ENCODE peak calls at places on chromosomes 16 and 17, in ten cellular contexts. B is MV-4-11, U is activated T-cell treated with anti-CD3 and anti-CD28 coated beads for 48 hours, D is LoVo, H is GM19239, E is GM06990, Q is H4, T is cerebellar nuclear complex, R is NCI-H748 treated with DMSO at 0.1 percent for 48 hours, P is T-helper 17 cell. V is an unnamed sample.

GRCh38 chr16:26717826-26718225 is 348.9 kb upstream of the C16orf82 start:
- DNase-seq in B (no peak), U (no peak), D (no peak), H (no peak), E (no peak), Q (no peak), T (no peak), R (no peak), P (no peak), V (no peak)

GRCh38 chr17:61405047-61405685 is 5.5 kb downstream of the TBX2 start:
- DNase-seq in B (no peak), U (no peak), D (no peak), H (no peak), E (no peak), Q (no peak), T (no peak), R (no peak), P (no peak), V (no peak)

GRCh38 chr17:61797283-61797682 is 66.0 kb downstream of the BRIP1 start:
- DNase-seq in B (no peak), U (no peak), D (no peak), H (no peak), E (no peak), Q (no peak), T (no peak), R (no peak), P (no peak), V (no peak)

GRCh38 chr16:10576390-10577304 is 3.8 kb downstream of the EMP2 start:
- DNase-seq in B (no peak), U (no peak), D (no peak), H (no peak), E (no peak), Q (no peak), T (no peak), R (no peak), P (no peak), V (no peak)

GRCh38 chr16:31267332-31268032 is 7.7 kb downstream of the ITGAM start:
- DNase-seq in B (no peak), U (no peak), D (no peak), H (no peak), E (no peak), Q (peak; percentile 65), T (no peak), R (no peak), P (no peak), V (no peak)

GRCh38 chr17:67027031-67027628 is 17.2 kb upstream of the CACNG1 start:
- DNase-seq in B (no peak), U (no peak), D (peak; percentile 14), H (no peak), E (no peak), Q (peak; percentile 30), T (no peak), R (no peak), P (no peak), V (peak; percentile 33)

GRCh38 chr17:45874148-45874547 is 20.2 kb upstream of the MAPT start:
- DNase-seq in B (no peak), U (no peak), D (no peak), H (no peak), E (no peak), Q (no peak), T (no peak), R (no peak), P (no peak), V (no peak)

GRCh38 chr17:68790931-68791330 is 164.3 kb downstream of the ABCA8 start:
- DNase-seq in B (peak; percentile 21), U (no peak), D (no peak), H (no peak), E (no peak), Q (no peak), T (no peak), R (no peak), P (no peak), V (no peak)

GRCh38 chr17:82300707-82301270 is 16.6 kb downstream of the CD7 start:
- DNase-seq in B (peak; percentile 20), U (peak; percentile 73), D (peak; percentile 31), H (no peak), E (peak; percentile 64), Q (peak; percentile 79), T (no peak), R (no peak), P (peak; percentile 67), V (no peak)

GRCh38 chr17:79930077-79930785 is 91.0 kb upstream of the CBX4 start:
- DNase-seq in B (no peak), U (no peak), D (no peak), H (no peak), E (no peak), Q (no peak), T (no peak), R (no peak), P (no peak), V (no peak)

GRCh38 chr16:2468142-2468724 is 2.9 kb upstream of the NTN3 start:
- DNase-seq in B (no peak), U (no peak), D (no peak), H (no peak), E (no peak), Q (peak; percentile 51), T (no peak), R (no peak), P (no peak), V (no peak)

GRCh38 chr16:24730914-24731313 is 1.5 kb downstream of the TNRC6A start:
- DNase-seq in B (no peak), U (no peak), D (no peak), H (no peak), E (no peak), Q (no peak), T (no peak), R (no peak), P (no peak), V (no peak)

GRCh38 chr17:51706098-51706497 is 445.8 kb downstream of the UTP18 start:
- DNase-seq in B (no peak), U (no peak), D (no peak), H (no peak), E (no peak), Q (no peak), T (no peak), R (no peak), P (no peak), V (no peak)

GRCh38 chr16:4414187-4414909 is 2.0 kb downstream of the CORO7 start:
- DNase-seq in B (no peak), U (peak; percentile 73), D (no peak), H (peak; percentile 92), E (peak; percentile 84), Q (no peak), T (no peak), R (no peak), P (peak; percentile 61), V (no peak)

GRCh38 chr16:74320707-74321106 is 24.1 kb downstream of the PSMD7 start:
- DNase-seq in B (no peak), U (no peak), D (no peak), H (no peak), E (no peak), Q (no peak), T (no peak), R (no peak), P (no peak), V (no peak)

GRCh38 chr17:38743556-38744171 is 4.5 kb downstream of the PCGF2 start:
- DNase-seq in B (no peak), U (no peak), D (no peak), H (no peak), E (no peak), Q (no peak), T (no peak), R (no peak), P (no peak), V (no peak)

GRCh38 chr17:8692916-8693315 is 51.7 kb downstream of the CCDC42 start:
- DNase-seq in B (no peak), U (no peak), D (no peak), H (no peak), E (no peak), Q (no peak), T (no peak), R (no peak), P (no peak), V (no peak)

GRCh38 chr17:69900829-69901228 is 174.2 kb upstream of the KCNJ16 start:
- DNase-seq in B (no peak), U (no peak), D (no peak), H (no peak), E (no peak), Q (no peak), T (no peak), R (no peak), P (no peak), V (no peak)

GRCh38 chr17:42017866-42018200 is 594 bp upstream of the DNAJC7 start:
- DNase-seq in B (peak; percentile 42), U (no peak), D (peak; percentile 85), H (no peak), E (no peak), Q (no peak), T (no peak), R (peak; percentile 34), P (no peak), V (no peak)

GRCh38 chr17:65559802-65560627 is 1.4 kb downstream of the AXIN2 start:
- DNase-seq in B (no peak), U (no peak), D (no peak), H (no peak), E (no peak), Q (no peak), T (no peak), R (peak; percentile 20), P (no peak), V (no peak)

GRCh38 chr16:1930338-1930720 is 12.1 kb upstream of the HS3ST6 start:
- DNase-seq in B (no peak), U (no peak), D (no peak), H (no peak), E (no peak), Q (no peak), T (no peak), R (no peak), P (no peak), V (no peak)

GRCh38 chr16:4494746-4495490 is 18.7 kb downstream of the HMOX2 start:
- DNase-seq in B (no peak), U (no peak), D (peak; percentile 47), H (no peak), E (no peak), Q (peak; percentile 23), T (no peak), R (no peak), P (no peak), V (no peak)

GRCh38 chr17:63988741-63989621 is 9.2 kb upstream of the PRR29 start:
- DNase-seq in B (no peak), U (no peak), D (no peak), H (no peak), E (no peak), Q (no peak), T (no peak), R (no peak), P (no peak), V (no peak)

GRCh38 chr17:43373343-43373742 is 25.4 kb upstream of the ARL4D start:
- DNase-seq in B (no peak), U (no peak), D (no peak), H (no peak), E (no peak), Q (no peak), T (no peak), R (no peak), P (no peak), V (no peak)

GRCh38 chr16:50152386-50152806 is 710 bp upstream of the TENT4B start:
- DNase-seq in B (peak; percentile 56), U (peak; percentile 75), D (peak; percentile 40), H (peak; percentile 70), E (no peak), Q (no peak), T (no peak), R (no peak), P (peak; percentile 51), V (no peak)

GRCh38 chr17:81556175-81556691 is 4.1 kb upstream of the FAAP100 start:
- DNase-seq in B (peak; percentile 81), U (no peak), D (no peak), H (no peak), E (no peak), Q (no peak), T (no peak), R (no peak), P (no peak), V (no peak)

GRCh38 chr17:38868095-38868967 is 1.5 kb upstream of the LASP1 start:
- DNase-seq in B (no peak), U (no peak), D (no peak), H (no peak), E (peak; percentile 55), Q (no peak), T (no peak), R (peak; percentile 76), P (no peak), V (no peak)

GRCh38 chr17:66975188-66975587 is 10.7 kb downstream of the CACNG4 start:
- DNase-seq in B (no peak), U (no peak), D (no peak), H (no peak), E (no peak), Q (no peak), T (no peak), R (no peak), P (no peak), V (no peak)

V was measured in retinal pigment epithelial cell.